ENCODE peak calls at places on chromosomes 12 and 14, in eight cellular contexts. I, N, O, T, V, M, H and X are unnamed samples.
A peak's percentile ranks its signal among the peaks of the same experiment; 100 is the strongest.

GRCh38 chr12:5076761-5077160 is 33.1 kb downstream of the KCNA5 start:
- DNase-seq in I (peak; percentile 33), N (no peak), O (no peak), T (no peak), V (no peak), M (no peak), H (no peak), X (no peak)

GRCh38 chr12:26630546-26631027 is 202.4 kb downstream of the ITPR2 start:
- DNase-seq in I (no peak), N (no peak), O (no peak), T (no peak), V (peak; percentile 95), M (no peak), H (no peak), X (no peak)

GRCh38 chr12:82366182-82366581 is 7.9 kb downstream of the METTL25 start:
- DNase-seq in I (no peak), N (no peak), O (no peak), T (no peak), V (no peak), M (no peak), H (no peak), X (no peak)

GRCh38 chr12:119500209-119500608 is 93.4 kb upstream of the TMEM233 start:
- DNase-seq in I (no peak), N (no peak), O (no peak), T (no peak), V (no peak), M (no peak), H (no peak), X (no peak)

GRCh38 chr12:116164976-116165425 is 112.5 kb downstream of the MED13L start:
- DNase-seq in I (no peak), N (no peak), O (no peak), T (peak; percentile 67), V (peak; percentile 68), M (no peak), H (no peak), X (no peak)

GRCh38 chr12:38153737-38154061 is 162.9 kb upstream of the ALG10B start:
- DNase-seq in I (no peak), N (no peak), O (no peak), T (no peak), V (no peak), M (no peak), H (no peak), X (no peak)

GRCh38 chr14:79278286-79278797 is 933.0 kb downstream of the DIO2 start:
- DNase-seq in I (peak; percentile 7), N (no peak), O (no peak), T (no peak), V (no peak), M (no peak), H (peak; percentile 10), X (no peak)

GRCh38 chr12:23140710-23141109 is 515.7 kb downstream of the ETNK1 start:
- DNase-seq in I (no peak), N (no peak), O (no peak), T (no peak), V (peak; percentile 95), M (no peak), H (no peak), X (no peak)

GRCh38 chr12:62671321-62671720 is 204.7 kb downstream of the MON2 start:
- DNase-seq in I (no peak), N (no peak), O (no peak), T (no peak), V (no peak), M (no peak), H (no peak), X (no peak)

GRCh38 chr14:42248131-42248530 is 641.5 kb downstream of the LRFN5 start:
- DNase-seq in I (no peak), N (no peak), O (no peak), T (no peak), V (no peak), M (no peak), H (no peak), X (no peak)

GRCh38 chr14:81436296-81437138 is 36.4 kb upstream of the STON2 start:
- DNase-seq in I (peak; percentile 82), N (peak; percentile 51), O (peak; percentile 64), T (peak; percentile 94), V (peak; percentile 37), M (peak; percentile 49), H (peak; percentile 84), X (peak; percentile 87)

GRCh38 chr12:484096-484495 is 24.4 kb downstream of the B4GALNT3 start:
- DNase-seq in I (no peak), N (no peak), O (no peak), T (no peak), V (no peak), M (no peak), H (no peak), X (no peak)

GRCh38 chr14:44162197-44162596 is 344.9 kb downstream of the FSCB start:
- DNase-seq in I (no peak), N (no peak), O (no peak), T (no peak), V (no peak), M (no peak), H (no peak), X (no peak)

GRCh38 chr14:27528328-27528727 is 930.5 kb upstream of the NOVA1 start:
- DNase-seq in I (no peak), N (no peak), O (no peak), T (peak; percentile 24), V (peak; percentile 33), M (no peak), H (no peak), X (peak; percentile 9)
- TF ChIP-seq CTCF in I (peak; percentile 20), N (no peak), O (no peak), T (peak; percentile 48), V (peak; percentile 57), M (no peak), H (no peak), X (peak; percentile 53)

DNA sequence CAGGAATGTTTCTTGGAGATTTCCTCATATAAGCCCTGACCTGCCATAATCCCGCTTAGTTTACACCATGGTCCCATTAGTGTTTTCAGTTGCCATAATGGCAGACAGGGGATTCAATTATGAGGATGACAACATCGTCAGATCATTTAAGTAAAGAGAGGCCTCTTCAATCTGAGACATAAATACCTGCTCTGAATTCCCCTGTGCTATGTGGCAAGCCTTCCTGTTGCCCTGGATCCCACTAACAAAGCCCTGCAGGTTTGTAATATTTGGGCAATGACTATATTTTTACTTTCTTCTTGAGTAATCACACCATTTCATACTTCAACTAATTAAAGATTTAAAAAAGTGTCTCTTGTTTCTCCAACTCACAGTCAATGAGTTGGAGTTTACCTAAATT is 108.9 kb downstream of the TRAFD1 start:
- DNase-seq in I (no peak), N (no peak), O (no peak), T (no peak), V (no peak), M (no peak), H (no peak), X (no peak)
- TF ChIP-seq CTCF in I (no peak), N (no peak), O (no peak), T (no peak), V (no peak), M (no peak), H (no peak), X (no peak)

GRCh38 chr12:54370218-54370730 is 6.0 kb upstream of the GPR84 start:
- DNase-seq in I (peak; percentile 85), N (no peak), O (peak; percentile 66), T (peak; percentile 59), V (peak; percentile 58), M (no peak), H (peak; percentile 89), X (peak; percentile 88)
- TF ChIP-seq CTCF in I (peak; percentile 87), N (peak; percentile 74), O (peak; percentile 94), T (peak; percentile 72), V (peak; percentile 57), M (peak; percentile 20), H (peak; percentile 98), X (peak; percentile 83)

DNA sequence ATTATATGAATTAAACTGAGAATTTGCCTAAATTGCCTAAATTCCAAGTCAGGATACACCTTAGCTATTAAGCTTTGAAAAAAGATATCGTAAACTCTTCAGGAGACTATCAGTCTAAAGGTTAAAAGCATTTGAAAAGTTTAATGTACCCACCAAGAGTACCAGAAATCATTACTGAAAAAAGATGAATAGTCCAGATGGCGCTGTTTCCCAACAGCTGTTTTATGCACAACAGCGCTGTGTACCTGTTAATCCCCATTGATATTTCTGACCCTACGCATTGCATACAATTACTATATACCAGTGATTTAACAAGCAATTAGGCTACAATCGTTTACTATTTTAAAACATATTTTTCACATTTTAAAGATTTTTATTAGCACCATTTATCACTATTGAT is 185.0 kb downstream of the PLCZ1 start:
- DNase-seq in I (no peak), N (no peak), O (no peak), T (no peak), V (no peak), M (no peak), H (no peak), X (no peak)
- TF ChIP-seq CTCF in I (no peak), N (no peak), O (no peak), T (no peak), V (no peak), M (no peak), H (no peak), X (no peak)